ENCODE peak calls at places on chromosomes 6 and 20, in ten cellular contexts. M, C, Y, R, B, Z, X, K, L and V are unnamed samples.
A peak's percentile ranks its signal among the peaks of the same experiment; 100 is the strongest.

GRCh38 chr6:43746613-43747101 is 23.4 kb upstream of the VEGFA start:
- DNase-seq in M (peak; percentile 35), C (no peak), Y (no peak), R (no peak), B (no peak), Z (no peak), X (no peak), K (no peak), L (no peak), V (no peak)

GRCh38 chr6:47144306-47144705 is 102.2 kb upstream of the ADGRF1 start:
- DNase-seq in M (no peak), C (no peak), Y (peak; percentile 95), R (peak; percentile 91), B (no peak), Z (no peak), X (no peak), K (no peak), L (no peak), V (no peak)

GRCh38 chr6:163442336-163442735 is 27.8 kb downstream of the QKI start:
- DNase-seq in M (no peak), C (no peak), Y (no peak), R (no peak), B (no peak), Z (no peak), X (no peak), K (no peak), L (no peak), V (no peak)

GRCh38 chr6:111843347-111844147 is 29.7 kb downstream of the FYN start:
- DNase-seq in M (no peak), C (no peak), Y (no peak), R (no peak), B (no peak), Z (no peak), X (no peak), K (no peak), L (no peak), V (no peak)

GRCh38 chr6:13688692-13689196 is 22.9 kb downstream of the RANBP9 start:
- DNase-seq in M (no peak), C (no peak), Y (no peak), R (no peak), B (no peak), Z (no peak), X (no peak), K (no peak), L (no peak), V (no peak)

GRCh38 chr6:130697661-130698535 is 129.3 kb upstream of the SMLR1 start:
- DNase-seq in M (no peak), C (peak; percentile 41), Y (peak; percentile 81), R (peak; percentile 82), B (peak; percentile 72), Z (peak; percentile 61), X (no peak), K (peak; percentile 34), L (no peak), V (peak; percentile 35)

GRCh38 chr20:41567615-41568014 is 50.6 kb downstream of the CHD6 start:
- DNase-seq in M (no peak), C (no peak), Y (no peak), R (no peak), B (no peak), Z (no peak), X (no peak), K (no peak), L (no peak), V (no peak)

GRCh38 chr20:10113746-10114145 is 79.0 kb downstream of the ANKEF1 start:
- DNase-seq in M (no peak), C (peak; percentile 79), Y (peak; percentile 27), R (no peak), B (no peak), Z (no peak), X (no peak), K (no peak), L (no peak), V (no peak)

GRCh38 chr20:24994470-24995368 is 2.2 kb upstream of the APMAP start:
- DNase-seq in M (peak; percentile 75), C (peak; percentile 54), Y (peak; percentile 82), R (peak; percentile 85), B (no peak), Z (peak; percentile 84), X (no peak), K (peak; percentile 80), L (peak; percentile 78), V (peak; percentile 42)

GRCh38 chr20:24992420-24993205 is at the start of gene APMAP:
- DNase-seq in M (peak; percentile 96), C (peak; percentile 72), Y (peak; percentile 92), R (peak; percentile 87), B (peak; percentile 98), Z (peak; percentile 96), X (peak; percentile 24), K (peak; percentile 96), L (peak; percentile 97), V (peak; percentile 66)

GRCh38 chr20:24994186-24994465 is 1.6 kb upstream of the APMAP start:
- DNase-seq in M (no peak), C (no peak), Y (no peak), R (no peak), B (no peak), Z (no peak), X (no peak), K (no peak), L (no peak), V (no peak)

GRCh38 chr20:24991897-24992419 is 593 bp downstream of the APMAP start:
- DNase-seq in M (peak; percentile 39), C (no peak), Y (no peak), R (peak; percentile 14), B (no peak), Z (peak; percentile 53), X (no peak), K (no peak), L (peak; percentile 71), V (no peak)

DNA sequence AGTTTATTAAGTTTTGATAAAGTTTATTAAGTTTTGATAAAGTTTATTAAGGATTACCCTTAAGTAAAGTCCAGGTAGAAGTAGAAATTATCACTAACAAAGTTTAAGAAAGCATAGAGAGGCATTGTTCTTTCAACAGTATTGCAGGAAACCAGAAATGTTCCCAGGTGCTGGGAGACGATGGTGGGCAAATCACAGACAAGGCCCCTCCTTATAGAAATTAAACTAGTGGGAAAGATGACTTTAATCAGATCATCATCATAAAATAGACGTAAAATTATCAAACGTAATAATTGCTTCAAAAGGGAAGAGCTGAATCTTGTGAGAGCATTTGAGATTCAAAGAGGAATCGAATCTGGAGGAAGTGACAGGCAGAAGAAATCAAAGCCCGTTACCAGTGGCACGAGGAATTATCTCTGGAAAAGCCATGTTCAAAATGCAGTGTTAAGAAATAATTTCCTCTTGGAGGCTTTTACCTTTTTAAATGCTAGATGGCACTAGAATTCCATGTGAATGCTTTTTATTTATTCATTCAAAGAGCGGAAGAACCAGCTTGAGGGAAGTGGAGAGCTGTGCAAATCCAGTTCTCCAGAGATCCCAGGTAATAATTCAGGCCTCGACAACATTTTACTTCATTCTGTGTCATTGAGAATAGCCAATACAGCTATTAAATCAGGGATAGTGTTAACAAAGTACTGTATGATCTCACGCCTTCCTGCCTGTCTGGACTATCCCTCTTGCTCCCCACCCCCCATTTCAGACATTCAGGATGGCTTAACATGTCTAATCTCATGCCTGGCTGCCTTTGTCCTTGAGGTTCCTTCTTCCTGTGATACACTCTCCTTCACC is 1.0 kb upstream of the APMAP start:
- DNase-seq in M (no peak), C (peak; percentile 58), Y (peak; percentile 60), R (peak; percentile 79), B (no peak), Z (no peak), X (no peak), K (no peak), L (no peak), V (no peak)
- TF ChIP-seq CTCF in M (peak; percentile 19), C (peak; percentile 25), Y (peak; percentile 37), R (peak; percentile 55), B (peak; percentile 56), Z (no peak), X (peak; percentile 12), K (peak; percentile 49), L (peak; percentile 16), V (peak; percentile 18)

DNA sequence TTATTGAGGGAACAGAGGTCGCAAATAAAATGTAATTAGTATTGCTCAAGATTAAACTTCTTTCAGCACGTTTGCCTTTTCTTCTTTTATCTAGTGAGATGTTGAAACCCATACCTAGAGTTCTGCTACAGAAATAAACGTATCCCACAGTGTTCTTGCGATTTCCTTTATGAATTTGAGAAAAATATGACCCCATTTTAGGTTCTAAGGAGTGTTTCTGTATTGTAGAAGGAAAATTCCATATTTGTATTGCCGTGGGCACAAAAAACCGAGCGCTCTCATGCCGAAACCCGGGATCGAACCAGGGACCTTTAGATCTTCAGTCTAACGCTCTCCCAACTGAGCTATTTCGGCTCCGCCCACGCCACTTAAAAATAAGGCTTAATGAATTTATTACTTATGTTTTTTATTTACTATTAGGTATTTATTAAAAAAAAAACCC is 23.7 kb downstream of the ZNF311 start:
- DNase-seq in M (peak; percentile 53), C (no peak), Y (peak; percentile 73), R (peak; percentile 86), B (peak; percentile 11), Z (peak; percentile 75), X (no peak), K (no peak), L (peak; percentile 78), V (no peak)
- H3K4me3 ChIP-seq in M (peak overlapping the region; percentile 66), C (peak overlapping the region; percentile 74), Y (peak overlapping the region; percentile 81), R (peak overlapping the region; percentile 76), B (peak overlapping the region; percentile 94), Z (peak overlapping the region; percentile 97), X (peak overlapping the region; percentile 90), K (peak overlapping the region; percentile 54), L (peak overlapping the region; percentile 41), V (peak overlapping the region; percentile 69)

GRCh38 chr20:63953764-63954429 is 2.3 kb downstream of the UCKL1 start:
- DNase-seq in M (no peak), C (no peak), Y (no peak), R (no peak), B (no peak), Z (no peak), X (no peak), K (no peak), L (peak; percentile 73), V (no peak)

GRCh38 chr20:63955846-63956663 is at the start of gene UCKL1:
- DNase-seq in M (peak; percentile 93), C (peak; percentile 65), Y (peak; percentile 94), R (peak; percentile 90), B (peak; percentile 100), Z (peak; percentile 98), X (peak; percentile 50), K (peak; percentile 94), L (peak; percentile 98), V (peak; percentile 51)

GRCh38 chr20:63956664-63957003 is 418 bp upstream of the UCKL1 start:
- DNase-seq in M (no peak), C (no peak), Y (no peak), R (no peak), B (no peak), Z (no peak), X (no peak), K (no peak), L (no peak), V (no peak)

GRCh38 chr20:63957004-63957689 is 931 bp upstream of the UCKL1 start:
- DNase-seq in M (peak; percentile 69), C (peak; percentile 60), Y (peak; percentile 75), R (peak; percentile 61), B (peak; percentile 98), Z (peak; percentile 72), X (no peak), K (peak; percentile 70), L (peak; percentile 86), V (peak; percentile 39)

DNA sequence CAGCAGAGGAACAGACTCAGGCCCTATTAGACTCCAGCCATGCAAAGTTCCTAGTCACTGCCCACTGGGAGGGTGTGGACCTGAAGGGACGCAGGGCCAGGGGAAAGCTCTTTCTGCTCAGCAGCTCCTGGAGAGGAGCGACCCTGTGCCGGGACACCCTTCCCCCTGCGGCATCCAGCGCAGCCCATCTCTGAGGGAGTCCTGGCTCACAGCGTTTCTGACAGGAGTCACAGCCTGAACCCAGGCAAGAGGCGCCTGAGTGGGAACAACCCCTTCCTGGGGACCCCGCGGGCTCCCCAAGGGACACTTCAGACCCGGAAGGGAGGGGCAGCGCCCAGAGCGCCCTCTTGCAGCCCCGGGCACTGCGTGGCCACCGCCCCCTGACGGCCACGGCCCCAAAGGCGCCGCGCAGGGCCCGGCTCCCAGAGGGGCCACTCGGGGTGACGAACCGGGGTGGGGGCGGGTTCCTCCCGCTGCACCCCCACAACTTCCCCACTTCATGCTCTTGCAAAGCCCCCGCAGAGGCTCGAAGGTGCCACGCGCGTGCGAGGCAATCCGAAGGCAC is 853 bp downstream of the UCKL1 start:
- DNase-seq in M (peak; percentile 65), C (no peak), Y (no peak), R (peak; percentile 36), B (peak; percentile 98), Z (peak; percentile 70), X (no peak), K (no peak), L (no peak), V (no peak)
- TF ChIP-seq CTCF in M (peak; percentile 15), C (peak; percentile 56), Y (no peak), R (no peak), B (peak; percentile 23), Z (peak; percentile 54), X (peak; percentile 45), K (peak; percentile 32), L (no peak), V (peak; percentile 43)

GRCh38 chr20:50728486-50728980 is 2.8 kb upstream of the PARD6B start:
- DNase-seq in M (no peak), C (no peak), Y (no peak), R (no peak), B (no peak), Z (no peak), X (no peak), K (no peak), L (no peak), V (no peak)

GRCh38 chr20:50730765-50731054 is 670 bp upstream of the PARD6B start:
- DNase-seq in M (no peak), C (no peak), Y (no peak), R (no peak), B (no peak), Z (no peak), X (no peak), K (no peak), L (no peak), V (no peak)

GRCh38 chr20:50731055-50731929 is at the start of gene PARD6B:
- DNase-seq in M (peak; percentile 95), C (peak; percentile 96), Y (peak; percentile 97), R (peak; percentile 88), B (peak; percentile 99), Z (peak; percentile 100), X (peak; percentile 31), K (peak; percentile 94), L (peak; percentile 100), V (peak; percentile 88)

GRCh38 chr20:50728981-50729874 is 2.2 kb upstream of the PARD6B start:
- DNase-seq in M (no peak), C (peak; percentile 95), Y (no peak), R (no peak), B (peak; percentile 65), Z (no peak), X (no peak), K (no peak), L (no peak), V (no peak)

DNA sequence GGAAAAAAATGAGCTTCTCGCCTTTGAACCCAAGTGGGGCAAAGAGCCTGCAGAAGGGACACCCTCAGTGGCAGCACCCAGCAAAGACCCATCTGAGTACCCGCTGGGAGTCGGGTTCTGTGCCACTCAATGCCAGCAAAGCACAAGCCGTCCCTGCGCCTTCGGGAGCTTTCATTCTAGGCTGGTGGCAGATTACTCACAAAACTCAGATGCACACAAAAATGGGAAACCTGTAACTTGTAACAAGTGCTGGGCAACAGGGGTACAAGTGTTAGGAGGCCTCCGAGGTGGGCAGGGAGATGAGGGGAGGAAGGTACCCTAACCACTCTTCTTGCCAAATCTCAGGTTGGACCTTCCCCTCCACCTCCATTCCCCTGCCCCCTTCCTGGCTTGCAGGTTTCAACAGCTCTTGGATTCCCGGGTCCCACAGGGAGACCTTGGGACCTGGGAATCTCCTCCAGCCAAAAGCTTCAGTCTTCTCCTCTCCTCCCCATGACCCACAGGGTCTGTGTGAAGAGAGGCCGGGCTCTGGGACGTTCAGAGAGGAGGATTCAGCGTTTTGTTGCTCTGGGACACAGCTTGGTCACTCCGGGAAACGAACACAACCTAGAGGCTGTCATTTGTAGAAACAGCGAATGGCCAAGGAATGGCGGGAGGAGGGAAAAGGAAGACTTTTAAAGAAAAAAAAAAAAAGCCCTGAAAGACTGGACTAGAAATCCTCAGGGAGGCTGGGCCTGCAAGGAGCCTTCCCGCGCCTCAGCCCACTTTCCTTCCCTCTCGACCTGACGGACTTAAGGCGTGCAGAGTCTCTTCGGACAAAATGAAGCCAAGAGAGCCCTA is 1.2 kb upstream of the PARD6B start:
- DNase-seq in M (no peak), C (no peak), Y (peak; percentile 50), R (peak; percentile 28), B (peak; percentile 83), Z (no peak), X (no peak), K (no peak), L (no peak), V (no peak)
- H3K4me3 ChIP-seq in M (peak overlapping the region; percentile 93), C (peak overlapping the region; percentile 51), Y (peak overlapping the region; percentile 82), R (peak overlapping the region; percentile 70), B (peak overlapping the region; percentile 79), Z (peak overlapping the region; percentile 53), X (peak overlapping the region; percentile 65), K (peak overlapping the region; percentile 94), L (peak overlapping the region; percentile 98), V (peak overlapping the region; percentile 72)